ENCODE peak calls at places on chromosomes 11 and 22, in four cellular contexts. K is uterus, B is Peyer's patch, E is bronchial epithelial cell. P is an unnamed sample.
A peak's percentile ranks its signal among the peaks of the same experiment; 100 is the strongest.

GRCh38 chr11:26841818-26842457 is 120.1 kb upstream of the SLC5A12 start:
- DNase-seq in B (no peak), E (peak; percentile 54), K (no peak), P (no peak)

GRCh38 chr22:50247748-50248147 is 2.9 kb upstream of the TUBGCP6 start:
- DNase-seq in K (no peak), E (peak; percentile 46), B (peak; percentile 83), P (no peak)

GRCh38 chr11:123740787-123741158 is 687 bp downstream of the ZNF202 start:
- DNase-seq in B (no peak), K (no peak), E (no peak), P (no peak)

GRCh38 chr11:64744544-64745218 is 739 bp upstream of the RASGRP2 start:
- DNase-seq in E (no peak), K (peak; percentile 26), B (no peak), P (no peak)

GRCh38 chr11:70843906-70844305 is 408.5 kb downstream of the SHANK2 start:
- DNase-seq in K (no peak), B (no peak), E (no peak), P (no peak)

GRCh38 chr11:36304349-36304748 is 8.3 kb downstream of the PRR5L start:
- DNase-seq in K (no peak), E (peak; percentile 65), B (no peak), P (no peak)

GRCh38 chr11:128416976-128417375 is 170.4 kb downstream of the ETS1 start:
- DNase-seq in B (no peak), K (no peak), E (no peak), P (no peak)

GRCh38 chr11:107928767-107929507 is 689 bp downstream of the RAB39A start:
- DNase-seq in B (peak; percentile 52), E (no peak), K (no peak), P (peak; percentile 13)

DNA sequence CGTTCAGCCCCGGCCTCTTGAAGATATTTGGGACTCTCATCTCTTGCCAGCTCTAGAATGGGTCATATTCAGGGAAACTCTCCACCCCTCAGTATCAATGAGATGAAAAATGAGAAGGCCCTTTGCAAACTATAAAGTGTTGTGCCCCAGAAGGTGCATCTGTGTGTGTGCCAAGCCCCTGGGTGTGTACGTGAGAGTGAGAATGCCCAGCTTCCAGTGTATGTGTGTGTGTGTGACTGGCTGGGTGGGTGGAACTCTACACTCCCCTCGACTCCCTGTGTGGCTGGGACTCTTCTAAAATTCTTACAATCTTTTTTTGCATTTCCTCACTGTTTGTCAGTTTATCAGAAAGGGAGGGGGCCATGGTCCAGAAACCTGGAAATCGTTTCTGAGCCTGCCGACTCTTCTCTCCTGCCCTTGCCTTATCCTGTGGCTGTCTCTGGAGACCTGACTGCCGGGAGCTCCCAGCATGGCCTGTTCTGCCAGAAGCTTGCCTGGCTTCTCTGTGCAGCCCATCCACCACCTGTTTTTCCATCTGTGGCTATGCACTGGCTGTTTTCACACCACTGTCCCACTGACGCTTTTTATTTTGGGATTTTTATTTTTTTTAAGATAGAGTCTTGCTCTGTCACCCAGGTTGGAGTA is 1.2 kb downstream of the P2RY6 start:
- DNase-seq in E (no peak), B (peak; percentile 19), K (peak; percentile 2), P (peak; percentile 11)
- H3K4me3 ChIP-seq in E (no peak overlapping the region), B (no peak overlapping the region), K (no peak overlapping the region), P (no peak overlapping the region)

GRCh38 chr11:44258839-44259420 is 51.0 kb downstream of the ALX4 start:
- DNase-seq in K (no peak), B (no peak), E (no peak), P (no peak)
- TF ChIP-seq CTCF in K (no peak), B (no peak), E (no peak), P (no peak)

GRCh38 chr22:38923463-38924196 is 33.8 kb upstream of the APOBEC3A start:
- DNase-seq in K (peak; percentile 81), E (peak; percentile 30), B (peak; percentile 73), P (peak; percentile 81)
- H3K27me3 ChIP-seq in K (no peaks in the 10 kb centered on the region), E (peaks cover 18% of the 10 kb centered on the region), B (no peaks in the 10 kb centered on the region), P (no peaks in the 10 kb centered on the region)

DNA sequence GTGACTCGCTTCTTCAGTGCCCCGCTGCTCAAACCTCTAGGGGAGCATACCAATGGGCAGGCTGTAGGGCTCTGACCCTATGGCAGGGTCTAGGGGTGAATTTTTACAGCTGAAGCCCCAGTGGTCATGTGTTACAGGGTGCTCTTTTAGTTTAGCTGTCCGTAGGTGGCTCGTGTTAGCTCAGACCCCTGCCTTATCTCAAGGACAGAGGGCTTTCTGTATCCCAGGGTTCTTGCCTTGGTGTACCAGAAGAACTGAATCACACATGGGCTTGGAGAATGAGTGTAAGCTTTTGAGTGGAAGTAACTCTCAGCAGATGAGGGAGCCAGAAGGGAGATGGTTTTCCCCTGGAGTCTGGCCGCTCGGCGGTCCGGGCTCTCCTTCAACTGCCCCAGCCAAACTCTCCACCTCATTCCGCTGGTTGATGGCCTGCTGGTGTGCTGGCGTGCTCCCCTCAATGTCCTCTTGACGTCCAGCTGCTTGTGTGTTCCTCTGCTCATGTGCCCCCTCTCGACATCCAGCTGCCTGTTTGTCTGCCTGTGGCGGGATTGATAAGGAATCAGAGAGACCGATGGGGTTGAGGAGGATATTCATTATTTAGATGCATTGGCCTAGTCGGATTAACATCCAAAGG is 37.5 kb downstream of the BIRC2 start:
- DNase-seq in B (no peak), K (no peak), E (no peak), P (no peak)
- H3K4me3 ChIP-seq in B (no peak overlapping the region), K (no peak overlapping the region), E (no peak overlapping the region), P (no peak overlapping the region)

GRCh38 chr11:76609736-76610370 is 60.7 kb downstream of the LRRC32 start:
- DNase-seq in K (no peak), B (peak; percentile 23), E (no peak), P (no peak)

GRCh38 chr11:76610371-76610770 is 60.2 kb downstream of the LRRC32 start:
- DNase-seq in B (peak; percentile 14), K (no peak), E (no peak), P (no peak)

GRCh38 chr11:76613901-76614300 is 56.6 kb downstream of the LRRC32 start:
- DNase-seq in B (peak; percentile 28), K (no peak), E (no peak), P (no peak)

GRCh38 chr11:76612226-76612625 is 58.3 kb downstream of the LRRC32 start:
- DNase-seq in K (no peak), E (no peak), B (peak; percentile 14), P (no peak)

GRCh38 chr11:76610871-76611475 is 59.6 kb downstream of the LRRC32 start:
- DNase-seq in E (no peak), K (no peak), B (peak; percentile 32), P (no peak)
- TF ChIP-seq CTCF in E (no peak), K (no peak), B (no peak), P (no peak)

DNA sequence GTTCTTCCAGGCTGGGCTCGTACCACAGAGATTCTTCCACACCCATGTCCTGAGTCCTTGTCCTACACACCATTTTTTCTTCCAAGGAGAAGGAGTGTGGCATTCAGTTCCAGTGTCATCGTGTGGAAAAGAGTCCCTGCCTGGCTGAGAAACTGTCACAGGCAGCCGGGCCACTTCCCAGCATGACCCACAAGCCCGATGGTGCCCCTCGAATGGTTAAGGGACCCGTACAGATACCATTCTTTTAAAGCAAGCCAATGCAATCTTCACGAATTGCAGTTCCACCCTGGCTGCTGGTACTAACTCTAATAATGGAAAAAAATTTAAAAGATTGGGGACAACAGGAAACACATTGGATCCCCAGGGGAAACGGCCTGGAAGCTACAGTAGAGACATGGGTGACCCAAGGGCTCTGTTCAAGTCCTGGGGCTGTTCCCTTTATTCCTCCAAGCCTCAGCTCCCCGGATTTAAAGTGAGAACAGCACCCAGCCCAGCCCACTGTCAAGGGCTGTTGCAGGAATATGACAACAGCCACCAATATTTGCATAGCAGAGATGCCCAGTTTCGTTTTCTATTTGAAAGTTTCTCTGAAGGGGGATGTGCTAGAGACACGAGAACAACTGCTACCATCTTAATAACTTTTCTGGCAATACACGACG is 80.9 kb upstream of the WNT7B start:
- DNase-seq in E (no peak), K (peak; percentile 64), B (peak; percentile 78), P (peak; percentile 76)
- H3K27me3 ChIP-seq in E (no peaks in the 10 kb centered on the region), K (no peaks in the 10 kb centered on the region), B (no peaks in the 10 kb centered on the region), P (no peaks in the 10 kb centered on the region)

GRCh38 chr11:61581030-61581928 is at the start of gene SYT7:
- DNase-seq in E (peak; percentile 80), B (peak; percentile 97), K (peak; percentile 95), P (peak; percentile 92)
- H3K4me3 ChIP-seq in E (peak within 1 kb of the TSS; percentile 72), B (peak within 1 kb of the TSS; percentile 45), K (peak within 1 kb of the TSS; percentile 34), P (peak within 1 kb of the TSS; percentile 60)

DNA sequence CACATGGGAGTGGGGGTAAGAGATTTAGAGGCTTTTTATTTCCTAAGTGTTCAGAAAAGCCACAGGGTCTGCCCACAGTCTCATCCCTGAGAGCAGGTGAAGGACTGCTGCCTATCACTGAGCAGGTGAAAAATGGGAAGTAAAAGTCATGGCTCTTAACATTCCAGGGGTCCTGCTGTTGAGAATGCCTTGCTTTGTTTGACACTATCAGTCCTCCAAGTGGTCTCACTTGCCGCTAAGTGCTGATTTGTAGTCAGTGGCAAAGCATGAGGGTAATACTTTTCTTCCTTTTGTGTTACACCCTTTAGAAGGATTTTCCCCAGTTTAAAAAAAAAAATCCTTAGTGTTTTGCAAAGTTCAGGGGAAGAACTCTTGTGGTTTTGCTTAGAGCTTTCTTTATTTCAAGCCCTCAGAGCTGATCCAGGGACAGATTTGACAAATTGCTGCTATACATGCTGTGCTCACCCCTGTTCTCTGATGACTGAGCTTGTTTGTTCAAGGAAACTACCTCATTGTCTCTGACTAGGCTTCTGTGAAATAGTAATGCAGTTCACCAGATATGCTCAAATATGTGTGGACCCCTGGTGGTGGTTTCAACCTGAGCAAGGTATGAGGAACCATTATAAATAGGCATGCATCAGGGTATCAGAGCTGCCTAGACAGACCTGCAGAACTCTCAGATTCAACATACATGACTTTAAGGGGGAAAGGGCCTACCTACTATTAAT is 141.0 kb downstream of the ARHGAP42 start:
- DNase-seq in B (no peak), E (peak; percentile 80), K (no peak), P (no peak)
- TF ChIP-seq CTCF in B (no peak), E (peak; percentile 15), K (no peak), P (peak; percentile 17)

GRCh38 chr11:57481315-57481714 is 21.0 kb downstream of the RTN4RL2 start:
- DNase-seq in K (no peak), B (no peak), E (no peak), P (no peak)
- H3K27me3 ChIP-seq in K (no peaks in the 10 kb centered on the region), B (no peaks in the 10 kb centered on the region), E (peaks cover 19% of the 10 kb centered on the region), P (peaks cover 6% of the 10 kb centered on the region)

P was measured in gastrocnemius medialis.